ENCODE peak calls at places on chromosomes 6 and 20, in four cellular contexts. B is astrocyte of the spinal cord, Y is prostate gland, C is germinal center. T is an unnamed sample.

GRCh38 chr20:35544436-35544835 is 2.6 kb downstream of the ERGIC3 start:
- DNase-seq in B (no peak), Y (no peak), C (no peak), T (no peak)

GRCh38 chr20:19807901-19808300 is 49.8 kb downstream of the RIN2 start:
- DNase-seq in B (no peak), C (no peak), Y (no peak), T (no peak)

GRCh38 chr6:4338884-4339283 is 203.5 kb upstream of the ECI2 start:
- DNase-seq in C (no peak), Y (no peak), B (no peak), T (no peak)

GRCh38 chr6:116291701-116292396 is 12.1 kb upstream of the TSPYL1 start:
- DNase-seq in Y (no peak), B (no peak), C (no peak), T (no peak)

GRCh38 chr20:19723834-19724430 is 34.1 kb upstream of the RIN2 start:
- DNase-seq in Y (no peak), C (no peak), B (no peak), T (no peak)

GRCh38 chr6:118551063-118551672 is 3.1 kb downstream of the PLN start:
- DNase-seq in C (peak), B (peak), Y (no peak), T (no peak)

GRCh38 chr20:37823276-37823980 is 79.5 kb upstream of the VSTM2L start:
- DNase-seq in B (no peak), Y (no peak), C (no peak), T (no peak)

GRCh38 chr6:125019873-125020272 is 57.6 kb downstream of the RNF217 start:
- DNase-seq in Y (no peak), C (no peak), B (no peak), T (no peak)

GRCh38 chr6:46269447-46270229 is 98.9 kb upstream of the ENPP5 start:
- DNase-seq in Y (no peak), B (no peak), C (no peak), T (no peak)

GRCh38 chr6:139597781-139598368 is 223.4 kb upstream of the CITED2 start:
- DNase-seq in C (no peak), B (peak), Y (peak), T (no peak)

GRCh38 chr6:71336901-71337300 is 48.3 kb downstream of the OGFRL1 start:
- DNase-seq in Y (no peak), C (no peak), B (no peak), T (no peak)

GRCh38 chr20:11287156-11287555 is 613.4 kb upstream of the JAG1 start:
- DNase-seq in Y (no peak), B (no peak), C (no peak), T (no peak)

GRCh38 chr20:62220666-62221568 is 839 bp upstream of the HRH3 start:
- DNase-seq in C (no peak), Y (no peak), B (no peak), T (no peak)

GRCh38 chr20:25276533-25277050 is 28.7 kb downstream of the PYGB start:
- DNase-seq in B (no peak), C (no peak), Y (no peak), T (no peak)

GRCh38 chr6:105793132-105793531 is 293.0 kb upstream of the PRDM1 start:
- DNase-seq in B (no peak), C (peak), Y (no peak), T (no peak)

GRCh38 chr20:38692436-38693411 is 31.6 kb upstream of the SLC32A1 start:
- DNase-seq in C (peak), B (peak), Y (peak), T (no peak)

GRCh38 chr6:158608221-158608620 is 36.3 kb downstream of the DYNLT1 start:
- DNase-seq in B (no peak), C (no peak), Y (no peak), T (no peak)

GRCh38 chr20:6671829-6672228 is 95.7 kb upstream of the BMP2 start:
- DNase-seq in B (no peak), C (no peak), Y (no peak), T (no peak)

GRCh38 chr6:49915035-49915434 is 48.7 kb upstream of the CRISP1 start:
- DNase-seq in C (no peak), B (no peak), Y (peak), T (no peak)

GRCh38 chr20:50130995-50131394 is 18.0 kb upstream of the UBE2V1 start:
- DNase-seq in B (no peak), Y (no peak), C (no peak), T (no peak)

GRCh38 chr20:3843490-3843889 is 3.1 kb upstream of the MAVS start:
- DNase-seq in C (no peak), B (peak), Y (no peak), T (no peak)

GRCh38 chr6:15504581-15505350 is 158.1 kb downstream of the DTNBP1 start:
- DNase-seq in B (peak), C (no peak), Y (peak), T (no peak)

GRCh38 chr6:143536866-143537691 is 25.6 kb upstream of the FUCA2 start:
- DNase-seq in B (peak), Y (peak), C (peak), T (no peak)

GRCh38 chr20:36856691-36857635 is 19.0 kb upstream of the TLDC2 start:
- DNase-seq in Y (peak), C (no peak), B (no peak), T (no peak)

T was measured in GM12878.